ENCODE peak calls at places on chromosome 22, in nine cellular contexts. Z is ureter; A is epithelial cell of prostate; I is mucosa of gallbladder; W is NCI-H510A treated with DMSO at 0.1 percent for 48 hours; F is choroid plexus epithelial cell; J is NCI-H2029; D is WTC11; B is stimulated activated naive CD4-positive, alpha-beta T cell. M is an unnamed sample.

GRCh38 chr22:19431641-19432091 is at the start of gene HIRA:
- DNase-seq in J (peak), F (peak), W (peak), B (peak), D (peak), Z (peak), A (peak), I (peak), M (peak)

GRCh38 chr22:35552186-35552842 is 11.7 kb downstream of the RASD2 start:
- DNase-seq in A (no peak), Z (no peak), W (no peak), B (peak), J (no peak), D (peak), I (no peak), F (peak), M (no peak)

GRCh38 chr22:49760280-49760629 is 67.4 kb downstream of the BRD1 start:
- DNase-seq in D (no peak), B (no peak), Z (no peak), F (no peak), I (no peak), A (peak), W (peak), J (no peak), M (no peak)

GRCh38 chr22:20578192-20578591 is 70.8 kb downstream of the MED15 start:
- DNase-seq in B (no peak), I (peak), F (no peak), A (no peak), W (no peak), Z (no peak), J (peak), D (no peak), M (no peak)

GRCh38 chr22:42397332-42398246 is 34.6 kb downstream of the NFAM1 start:
- DNase-seq in A (no peak), B (no peak), J (no peak), D (no peak), W (no peak), F (no peak), I (peak), Z (no peak), M (no peak)

GRCh38 chr22:19704355-19705015 is 9.8 kb upstream of the SEPTIN5 start:
- DNase-seq in A (no peak), Z (peak), B (no peak), I (no peak), D (peak), W (no peak), F (no peak), J (no peak), M (no peak)

GRCh38 chr22:44918166-44918924 is 91.5 kb downstream of the PHF21B start:
- DNase-seq in B (no peak), J (no peak), W (no peak), A (no peak), F (no peak), I (no peak), D (no peak), Z (no peak), M (no peak)

GRCh38 chr22:29621761-29622526 is 18.5 kb downstream of the NF2 start:
- DNase-seq in Z (no peak), I (no peak), W (no peak), J (no peak), B (no peak), F (peak), D (no peak), A (peak), M (peak)